ENCODE peak calls at places on chromosomes 5 and 9, in ten cellular contexts. U is stimulated activated CD8-positive, alpha-beta memory T cell treated with anti-CD3 and anti-CD28 coated beads, Interleukin-4, amount 100 ng/mL, for 48 hours; C is activated T-cell treated with anti-CD3 and anti-CD28 coated beads, Interleukin-2, amount 50 U/mL, for 4 hours; Q is naive thymus-derived CD4-positive, alpha-beta T cell; X is C1 segment of cervical spinal cord; J is Caco-2; B is frontal cortex; N is PC-3; P is GM13976; V is hepatocyte. H is an unnamed sample.

GRCh38 chr9:132031869-132032583 is 47.6 kb downstream of the MED27 start:
- DNase-seq in U (no peak), C (no peak), Q (no peak), X (no peak), J (no peak), B (no peak), N (no peak), P (peak), V (no peak), H (no peak)

GRCh38 chr5:7897014-7897600 is 28.2 kb downstream of the MTRR start:
- DNase-seq in U (no peak), C (peak), Q (no peak), X (no peak), J (peak), B (no peak), N (peak), P (no peak), V (peak), H (peak)

GRCh38 chr5:169980418-169981053 is at the start of gene INSYN2B:
- DNase-seq in U (peak), C (no peak), Q (no peak), X (peak), J (peak), B (peak), N (peak), P (peak), V (peak), H (peak)

GRCh38 chr5:111548992-111549649 is 36.8 kb upstream of the STARD4 start:
- DNase-seq in U (no peak), C (no peak), Q (no peak), X (no peak), J (no peak), B (no peak), N (peak), P (no peak), V (no peak), H (no peak)

GRCh38 chr5:164345173-164345572 is 839.8 kb downstream of the MAT2B start:
- DNase-seq in U (no peak), C (no peak), Q (no peak), X (no peak), J (no peak), B (no peak), N (no peak), P (no peak), V (no peak), H (peak)

GRCh38 chr5:30194595-30194994 is 998.9 kb upstream of the CDH6 start:
- DNase-seq in U (no peak), C (no peak), Q (no peak), X (no peak), J (no peak), B (no peak), N (no peak), P (no peak), V (no peak), H (no peak)

GRCh38 chr5:56564451-56565223 is 250.7 kb upstream of the MAP3K1 start:
- DNase-seq in U (no peak), C (no peak), Q (no peak), X (no peak), J (no peak), B (no peak), N (no peak), P (no peak), V (no peak), H (no peak)

GRCh38 chr5:75331-76320 is 16.3 kb upstream of the PLEKHG4B start:
- DNase-seq in U (no peak), C (no peak), Q (no peak), X (no peak), J (no peak), B (no peak), N (no peak), P (no peak), V (no peak), H (no peak)

GRCh38 chr5:154287136-154287535 is 96.6 kb downstream of the GALNT10 start:
- DNase-seq in U (no peak), C (no peak), Q (no peak), X (no peak), J (peak), B (no peak), N (peak), P (no peak), V (peak), H (peak)

GRCh38 chr5:96649251-96649937 is 12.8 kb upstream of the CAST start:
- DNase-seq in U (no peak), C (no peak), Q (no peak), X (no peak), J (no peak), B (no peak), N (peak), P (no peak), V (no peak), H (no peak)

GRCh38 chr5:102625940-102626339 is 127.1 kb upstream of the SLCO6A1 start:
- DNase-seq in U (no peak), C (no peak), Q (no peak), X (no peak), J (no peak), B (no peak), N (peak), P (no peak), V (no peak), H (no peak)

GRCh38 chr5:9818340-9818845 is 188.2 kb upstream of the TAS2R1 start:
- DNase-seq in U (no peak), C (no peak), Q (no peak), X (no peak), J (no peak), B (no peak), N (no peak), P (no peak), V (no peak), H (no peak)

GRCh38 chr9:93958121-93958874 is 3.1 kb upstream of the BARX1 start:
- DNase-seq in U (peak), C (no peak), Q (no peak), X (no peak), J (no peak), B (no peak), N (no peak), P (no peak), V (peak), H (no peak)

GRCh38 chr9:26746357-26747072 is 146.1 kb downstream of the CAAP1 start:
- DNase-seq in U (no peak), C (no peak), Q (no peak), X (no peak), J (peak), B (no peak), N (peak), P (no peak), V (peak), H (peak)

GRCh38 chr5:178237431-178238312 is 5.1 kb upstream of the PHYKPL start:
- DNase-seq in U (no peak), C (no peak), Q (no peak), X (no peak), J (no peak), B (no peak), N (peak), P (no peak), V (no peak), H (no peak)

GRCh38 chr5:122377023-122377422 is 65.0 kb downstream of the SNCAIP start:
- DNase-seq in U (no peak), C (no peak), Q (no peak), X (no peak), J (no peak), B (no peak), N (no peak), P (no peak), V (no peak), H (no peak)

GRCh38 chr5:67063791-67064190 is 132.8 kb downstream of the CD180 start:
- DNase-seq in U (no peak), C (no peak), Q (no peak), X (no peak), J (no peak), B (no peak), N (no peak), P (no peak), V (no peak), H (peak)

H was measured in EL.